ENCODE peak calls at places on chromosomes 7 and 10, in four cellular contexts. One of them, this sample, is unnamed.

GRCh38 chr7:158382363-158382988 is 205.1 kb downstream of the PTPRN2 start:
- DNase-seq in RWPE1: no peak
- DNase-seq in AG08395: no peak
- DNase-seq in foreskin fibroblast: no peak
- DNase-seq in this sample: no peak

GRCh38 chr7:71718563-71718962 is 586.6 kb downstream of the GALNT17 start:
- DNase-seq in AG08395: no peak
- DNase-seq in RWPE1: no peak
- DNase-seq in foreskin fibroblast: no peak
- DNase-seq in this sample: no peak

GRCh38 chr7:38795596-38795995 is 113.4 kb downstream of the VPS41 start:
- DNase-seq in foreskin fibroblast: no peak
- DNase-seq in AG08395: no peak
- DNase-seq in RWPE1: no peak
- DNase-seq in this sample: no peak

GRCh38 chr10:33073641-33074410 is 115.8 kb upstream of the ITGB1 start:
- DNase-seq in AG08395: peak
- DNase-seq in RWPE1: no peak
- DNase-seq in foreskin fibroblast: no peak
- DNase-seq in this sample: no peak

GRCh38 chr7:128115821-128116723 is 84.8 kb upstream of the LRRC4 start:
- DNase-seq in foreskin fibroblast: no peak
- DNase-seq in RWPE1: no peak
- DNase-seq in AG08395: no peak
- DNase-seq in this sample: no peak

GRCh38 chr10:35607475-35608316 is 2.6 kb downstream of the GJD4 start:
- DNase-seq in foreskin fibroblast: peak
- DNase-seq in AG08395: peak
- DNase-seq in RWPE1: no peak
- DNase-seq in this sample: peak

GRCh38 chr10:7478727-7479457 is 68.1 kb upstream of the SFMBT2 start:
- DNase-seq in AG08395: no peak
- DNase-seq in RWPE1: no peak
- DNase-seq in foreskin fibroblast: no peak
- DNase-seq in this sample: no peak

GRCh38 chr10:110460111-110460809 is 37.4 kb upstream of the DUSP5 start:
- DNase-seq in AG08395: no peak
- DNase-seq in foreskin fibroblast: no peak
- DNase-seq in RWPE1: no peak
- DNase-seq in this sample: peak

GRCh38 chr7:151110941-151111645 is 24.8 kb downstream of the AGAP3 start:
- DNase-seq in RWPE1: peak
- DNase-seq in foreskin fibroblast: peak
- DNase-seq in AG08395: peak
- DNase-seq in this sample: peak

GRCh38 chr10:12811725-12812310 is 189.7 kb downstream of the CCDC3 start:
- DNase-seq in foreskin fibroblast: no peak
- DNase-seq in AG08395: no peak
- DNase-seq in RWPE1: no peak
- DNase-seq in this sample: no peak

GRCh38 chr7:24500599-24501451 is 72.4 kb upstream of the PALS2 start:
- DNase-seq in AG08395: no peak
- DNase-seq in RWPE1: no peak
- DNase-seq in foreskin fibroblast: no peak
- DNase-seq in this sample: no peak

GRCh38 chr10:118520116-118520742 is 75.2 kb downstream of the PRLHR start:
- DNase-seq in foreskin fibroblast: no peak
- DNase-seq in RWPE1: no peak
- DNase-seq in AG08395: no peak
- DNase-seq in this sample: no peak

GRCh38 chr10:72421895-72422540 is 67.3 kb upstream of the DNAJB12 start:
- DNase-seq in RWPE1: no peak
- DNase-seq in foreskin fibroblast: no peak
- DNase-seq in AG08395: no peak
- DNase-seq in this sample: no peak

GRCh38 chr10:78124167-78124566 is 90.5 kb downstream of the RPS24 start:
- DNase-seq in AG08395: no peak
- DNase-seq in RWPE1: no peak
- DNase-seq in foreskin fibroblast: no peak
- DNase-seq in this sample: no peak

GRCh38 chr10:47364366-47364765 is 16.2 kb downstream of the RBP3 start:
- DNase-seq in foreskin fibroblast: no peak
- DNase-seq in AG08395: no peak
- DNase-seq in RWPE1: no peak
- DNase-seq in this sample: no peak

GRCh38 chr7:93310346-93310745 is 78.2 kb downstream of the VPS50 start:
- DNase-seq in foreskin fibroblast: no peak
- DNase-seq in RWPE1: no peak
- DNase-seq in AG08395: no peak
- DNase-seq in this sample: no peak

GRCh38 chr10:43584051-43584450 is 9.6 kb upstream of the ZNF239 start:
- DNase-seq in RWPE1: no peak
- DNase-seq in foreskin fibroblast: no peak
- DNase-seq in AG08395: no peak
- DNase-seq in this sample: no peak

GRCh38 chr7:81064446-81064845 is 145.6 kb upstream of the SEMA3C start:
- DNase-seq in RWPE1: no peak
- DNase-seq in AG08395: no peak
- DNase-seq in foreskin fibroblast: peak
- DNase-seq in this sample: no peak

GRCh38 chr10:123573236-123574147 is 92.7 kb upstream of the GPR26 start:
- DNase-seq in AG08395: peak
- DNase-seq in RWPE1: peak
- DNase-seq in foreskin fibroblast: no peak
- DNase-seq in this sample: no peak

GRCh38 chr10:103110407-103110806 is 82.7 kb downstream of the NT5C2 start:
- DNase-seq in foreskin fibroblast: no peak
- DNase-seq in RWPE1: no peak
- DNase-seq in AG08395: no peak
- DNase-seq in this sample: no peak

GRCh38 chr10:52818019-52818418 is 45.4 kb upstream of the MBL2 start:
- DNase-seq in RWPE1: peak
- DNase-seq in foreskin fibroblast: peak
- DNase-seq in AG08395: peak
- DNase-seq in this sample: no peak

GRCh38 chr10:104339469-104340098 is 1.3 kb upstream of the ITPRIP start:
- DNase-seq in foreskin fibroblast: peak
- DNase-seq in RWPE1: no peak
- DNase-seq in AG08395: peak
- DNase-seq in this sample: no peak

GRCh38 chr10:13758761-13759160 is 172.0 kb downstream of the PRPF18 start:
- DNase-seq in AG08395: no peak
- DNase-seq in RWPE1: no peak
- DNase-seq in foreskin fibroblast: no peak
- DNase-seq in this sample: no peak

GRCh38 chr7:83976302-83976701 is 218.3 kb downstream of the SEMA3A start:
- DNase-seq in foreskin fibroblast: peak
- DNase-seq in AG08395: peak
- DNase-seq in RWPE1: peak
- DNase-seq in this sample: no peak

GRCh38 chr7:102814025-102814471 is 65.2 kb downstream of the FAM185A start:
- DNase-seq in foreskin fibroblast: peak
- DNase-seq in AG08395: peak
- DNase-seq in RWPE1: peak
- DNase-seq in this sample: no peak

GRCh38 chr10:43955978-43956377 is 307.3 kb upstream of the ZNF32 start:
- DNase-seq in AG08395: no peak
- DNase-seq in foreskin fibroblast: no peak
- DNase-seq in RWPE1: no peak
- DNase-seq in this sample: no peak

GRCh38 chr7:17371656-17372524 is 73.4 kb downstream of the AHR start:
- DNase-seq in AG08395: peak
- DNase-seq in foreskin fibroblast: peak
- DNase-seq in RWPE1: peak
- DNase-seq in this sample: no peak

GRCh38 chr7:139702811-139703467 is 74.9 kb downstream of the HIPK2 start:
- DNase-seq in foreskin fibroblast: no peak
- DNase-seq in RWPE1: no peak
- DNase-seq in AG08395: no peak
- DNase-seq in this sample: no peak

GRCh38 chr7:116162992-116163391 is 47.3 kb upstream of the TES start:
- DNase-seq in AG08395: no peak
- DNase-seq in RWPE1: no peak
- DNase-seq in foreskin fibroblast: no peak
- DNase-seq in this sample: no peak

GRCh38 chr10:12638103-12638502 is 288.8 kb downstream of the CAMK1D start:
- DNase-seq in AG08395: peak
- DNase-seq in RWPE1: no peak
- DNase-seq in foreskin fibroblast: no peak
- DNase-seq in this sample: no peak

GRCh38 chr7:137715546-137715945 is 131.2 kb downstream of the DGKI start:
- DNase-seq in AG08395: peak
- DNase-seq in RWPE1: no peak
- DNase-seq in foreskin fibroblast: peak
- DNase-seq in this sample: no peak

GRCh38 chr7:28739826-28740225 is 218.3 kb downstream of the TRIL start:
- DNase-seq in foreskin fibroblast: no peak
- DNase-seq in RWPE1: no peak
- DNase-seq in AG08395: no peak
- DNase-seq in this sample: no peak

GRCh38 chr10:11612004-11613001 is 853 bp upstream of the USP6NL start:
- DNase-seq in RWPE1: no peak
- DNase-seq in foreskin fibroblast: no peak
- DNase-seq in AG08395: peak
- DNase-seq in this sample: no peak

GRCh38 chr7:158413962-158414961 is 173.4 kb downstream of the PTPRN2 start:
- DNase-seq in AG08395: no peak
- DNase-seq in foreskin fibroblast: peak
- DNase-seq in RWPE1: no peak
- DNase-seq in this sample: no peak

GRCh38 chr7:50779427-50779826 is 3.3 kb downstream of the GRB10 start:
- DNase-seq in foreskin fibroblast: no peak
- DNase-seq in AG08395: no peak
- DNase-seq in RWPE1: no peak
- DNase-seq in this sample: no peak

This sample was measured in kidney.